ENCODE peak calls at places on chromosomes 13 and 19, in seven cellular contexts. D, A, U, V, Y, R and G are unnamed samples.

GRCh38 chr19:18762125-18763023 is 28.7 kb downstream of the COMP start:
- DNase-seq in R (peak; percentile 6), U (no peak), Y (no peak), A (no peak), V (peak; percentile 65), D (peak; percentile 68), G (no peak)

GRCh38 chr19:6802336-6803035 is 30.0 kb downstream of the VAV1 start:
- DNase-seq in Y (peak; percentile 42), A (peak; percentile 45), U (peak; percentile 87), D (peak; percentile 43), V (peak; percentile 32), R (no peak), G (peak; percentile 42)

GRCh38 chr13:73274147-73274546 is 215.3 kb downstream of the KLF5 start:
- DNase-seq in V (no peak), R (peak; percentile 79), Y (no peak), D (no peak), U (no peak), A (no peak), G (no peak)

GRCh38 chr19:40279120-40279551 is 6.0 kb downstream of the AKT2 start:
- DNase-seq in D (no peak), U (no peak), R (peak; percentile 19), Y (no peak), V (no peak), A (no peak), G (no peak)

GRCh38 chr19:30060872-30061556 is 119.0 kb downstream of the URI1 start:
- DNase-seq in R (no peak), A (no peak), D (no peak), U (no peak), Y (no peak), V (no peak), G (no peak)

GRCh38 chr19:17211547-17212446 is 3.4 kb upstream of the USE1 start:
- DNase-seq in Y (no peak), R (no peak), D (no peak), A (no peak), U (no peak), V (no peak), G (no peak)

GRCh38 chr13:44853641-44854040 is 135.6 kb downstream of the NUFIP1 start:
- DNase-seq in D (no peak), A (no peak), U (no peak), V (no peak), R (no peak), Y (no peak), G (no peak)

GRCh38 chr19:40592170-40592569 is 9.0 kb upstream of the LTBP4 start:
- DNase-seq in R (peak; percentile 69), A (no peak), U (no peak), Y (no peak), D (peak; percentile 72), V (peak; percentile 89), G (no peak)

GRCh38 chr13:20161275-20161950 is 561 bp upstream of the GJA3 start:
- DNase-seq in V (peak; percentile 50), R (peak; percentile 20), U (no peak), Y (peak; percentile 37), A (peak; percentile 41), D (no peak), G (peak; percentile 40)

GRCh38 chr19:41575998-41576397 is at the start of gene CEACAM21:
- DNase-seq in U (peak; percentile 38), Y (peak; percentile 32), V (no peak), A (no peak), D (peak; percentile 61), R (peak; percentile 13), G (peak; percentile 31)

GRCh38 chr19:6765738-6766356 is 1.4 kb downstream of the SH2D3A start:
- DNase-seq in A (no peak), U (no peak), V (peak; percentile 96), Y (no peak), D (no peak), R (no peak), G (no peak)

GRCh38 chr19:48629599-48630288 is 7.4 kb downstream of the DBP start:
- DNase-seq in Y (no peak), D (peak; percentile 92), V (peak; percentile 99), R (no peak), U (no peak), A (no peak), G (no peak)

GRCh38 chr19:4713384-4713951 is 10.2 kb downstream of the DPP9 start:
- DNase-seq in U (no peak), R (peak; percentile 98), D (peak; percentile 96), V (no peak), A (no peak), Y (no peak), G (no peak)

GRCh38 chr19:46784262-46785053 is 3.9 kb downstream of the SLC1A5 start:
- DNase-seq in R (peak; percentile 98), U (peak; percentile 92), A (peak; percentile 18), Y (peak; percentile 19), V (peak; percentile 82), D (peak; percentile 33), G (no peak)

GRCh38 chr13:113783482-113783881 is 24.5 kb downstream of the TMEM255B start:
- DNase-seq in Y (no peak), D (no peak), U (no peak), A (no peak), V (no peak), R (no peak), G (no peak)

GRCh38 chr19:23946569-23946968 is 31.9 kb downstream of the ZNF726 start:
- DNase-seq in Y (no peak), R (no peak), U (no peak), V (no peak), D (no peak), A (no peak), G (no peak)

GRCh38 chr19:19171821-19172532 is 1.9 kb upstream of the MEF2B start:
- DNase-seq in A (no peak), Y (no peak), V (peak; percentile 61), D (no peak), U (no peak), R (peak; percentile 51), G (no peak)

GRCh38 chr13:30021611-30022010 is 171.2 kb upstream of the UBL3 start:
- DNase-seq in V (no peak), D (no peak), R (peak; percentile 57), U (no peak), A (no peak), Y (no peak), G (no peak)

GRCh38 chr13:64810701-64811258 is 2419.4 kb downstream of the PCDH9 start:
- DNase-seq in Y (no peak), U (no peak), R (peak; percentile 61), D (no peak), A (no peak), V (no peak), G (no peak)

GRCh38 chr13:50387124-50387581 is 371.9 kb downstream of the KCNRG start:
- DNase-seq in U (no peak), A (peak; percentile 17), V (peak; percentile 72), Y (peak; percentile 21), D (no peak), R (peak; percentile 10), G (peak; percentile 68)